ENCODE peak calls at places on chromosomes 7 and 10, in five cellular contexts. One of them, this sample, is unnamed.

GRCh38 chr10:111933937-111934336 is 249.6 kb downstream of the GPAM start:
- DNase-seq in heart right ventricle: no peak
- DNase-seq in colonic mucosa: no peak
- DNase-seq in psoas muscle: no peak
- DNase-seq in RWPE1: no peak
- DNase-seq in this sample: no peak

GRCh38 chr10:60367431-60367830 is 22.2 kb downstream of the ANK3 start:
- DNase-seq in heart right ventricle: no peak
- DNase-seq in colonic mucosa: no peak
- DNase-seq in psoas muscle: no peak
- DNase-seq in RWPE1: no peak
- DNase-seq in this sample: no peak

GRCh38 chr7:88218836-88219605 is 817 bp downstream of the SRI start:
- DNase-seq in heart right ventricle: peak
- DNase-seq in colonic mucosa: peak
- DNase-seq in psoas muscle: peak
- DNase-seq in RWPE1: peak
- DNase-seq in this sample: no peak

GRCh38 chr7:66202380-66202779 is 2.8 kb upstream of the TPST1 start:
- DNase-seq in heart right ventricle: no peak
- DNase-seq in colonic mucosa: no peak
- DNase-seq in psoas muscle: no peak
- DNase-seq in RWPE1: no peak
- DNase-seq in this sample: no peak

GRCh38 chr10:60099998-60100747 is 193.8 kb upstream of the CCDC6 start:
- DNase-seq in heart right ventricle: no peak
- DNase-seq in colonic mucosa: peak
- DNase-seq in psoas muscle: no peak
- DNase-seq in RWPE1: peak
- DNase-seq in this sample: peak

GRCh38 chr10:71753091-71753959 is 20.0 kb downstream of the VSIR start:
- DNase-seq in heart right ventricle: no peak
- DNase-seq in colonic mucosa: peak
- DNase-seq in psoas muscle: no peak
- DNase-seq in RWPE1: no peak
- DNase-seq in this sample: no peak

GRCh38 chr10:64738462-64738861 is 1217.3 kb downstream of the REEP3 start:
- DNase-seq in heart right ventricle: no peak
- DNase-seq in colonic mucosa: no peak
- DNase-seq in psoas muscle: no peak
- DNase-seq in RWPE1: no peak
- DNase-seq in this sample: no peak

GRCh38 chr10:62580396-62580795 is 206.2 kb downstream of the ZNF365 start:
- DNase-seq in heart right ventricle: no peak
- DNase-seq in colonic mucosa: no peak
- DNase-seq in psoas muscle: no peak
- DNase-seq in RWPE1: no peak
- DNase-seq in this sample: no peak

GRCh38 chr7:125644113-125644512 is 714.5 kb upstream of the POT1 start:
- DNase-seq in heart right ventricle: no peak
- DNase-seq in colonic mucosa: no peak
- DNase-seq in psoas muscle: no peak
- DNase-seq in RWPE1: no peak
- DNase-seq in this sample: no peak

GRCh38 chr7:43648725-43649406 is 66.0 kb downstream of the STK17A start:
- DNase-seq in heart right ventricle: no peak
- DNase-seq in colonic mucosa: peak
- DNase-seq in psoas muscle: no peak
- DNase-seq in RWPE1: peak
- DNase-seq in this sample: peak

GRCh38 chr7:68176974-68177373 is 1180.3 kb downstream of the TYW1 start:
- DNase-seq in heart right ventricle: no peak
- DNase-seq in colonic mucosa: peak
- DNase-seq in psoas muscle: peak
- DNase-seq in RWPE1: peak
- DNase-seq in this sample: peak

GRCh38 chr7:95527033-95527775 is 41.5 kb downstream of the ASB4 start:
- DNase-seq in heart right ventricle: no peak
- DNase-seq in colonic mucosa: peak
- DNase-seq in psoas muscle: no peak
- DNase-seq in RWPE1: peak
- DNase-seq in this sample: no peak

GRCh38 chr10:78942006-78942405 is 126.8 kb upstream of the ZMIZ1 start:
- DNase-seq in heart right ventricle: no peak
- DNase-seq in colonic mucosa: no peak
- DNase-seq in psoas muscle: no peak
- DNase-seq in RWPE1: no peak
- DNase-seq in this sample: no peak

GRCh38 chr10:49258351-49258683 is 40.7 kb upstream of the C10orf71 start:
- DNase-seq in heart right ventricle: no peak
- DNase-seq in colonic mucosa: no peak
- DNase-seq in psoas muscle: no peak
- DNase-seq in RWPE1: no peak
- DNase-seq in this sample: no peak

GRCh38 chr7:4279210-4279609 is 402.9 kb upstream of the FOXK1 start:
- DNase-seq in heart right ventricle: no peak
- DNase-seq in colonic mucosa: no peak
- DNase-seq in psoas muscle: no peak
- DNase-seq in RWPE1: no peak
- DNase-seq in this sample: no peak

DNA sequence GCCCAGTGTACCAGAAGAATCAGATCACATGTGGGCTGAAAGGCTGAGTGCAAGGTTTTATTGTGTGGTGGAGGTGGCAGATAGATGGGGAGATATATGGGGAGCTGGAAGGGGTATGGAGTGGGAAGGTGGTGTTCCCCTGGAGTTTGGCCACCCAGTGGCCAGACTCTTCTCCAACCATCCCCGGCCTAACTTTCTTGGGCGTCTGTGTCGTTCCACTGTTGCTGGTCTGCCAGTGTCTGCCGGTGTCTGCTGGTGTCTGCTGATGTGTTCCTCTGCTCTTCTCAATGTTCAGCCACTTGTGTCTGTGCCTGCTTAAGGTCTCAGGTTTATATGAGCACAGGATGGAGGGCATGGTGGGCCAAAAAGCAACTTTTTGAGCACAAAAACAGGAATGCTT is 78.4 kb upstream of the PALS2 start:
- DNase-seq in heart right ventricle: no peak
- DNase-seq in colonic mucosa: no peak
- DNase-seq in psoas muscle: no peak
- DNase-seq in RWPE1: no peak
- DNase-seq in this sample: no peak
- H3K27ac ChIP-seq in heart right ventricle: no peak
- H3K27ac ChIP-seq in colonic mucosa: no peak
- H3K27ac ChIP-seq in psoas muscle: no peak
- H3K27ac ChIP-seq in RWPE1: no peak
- H3K27ac ChIP-seq in this sample: no peak

DNA sequence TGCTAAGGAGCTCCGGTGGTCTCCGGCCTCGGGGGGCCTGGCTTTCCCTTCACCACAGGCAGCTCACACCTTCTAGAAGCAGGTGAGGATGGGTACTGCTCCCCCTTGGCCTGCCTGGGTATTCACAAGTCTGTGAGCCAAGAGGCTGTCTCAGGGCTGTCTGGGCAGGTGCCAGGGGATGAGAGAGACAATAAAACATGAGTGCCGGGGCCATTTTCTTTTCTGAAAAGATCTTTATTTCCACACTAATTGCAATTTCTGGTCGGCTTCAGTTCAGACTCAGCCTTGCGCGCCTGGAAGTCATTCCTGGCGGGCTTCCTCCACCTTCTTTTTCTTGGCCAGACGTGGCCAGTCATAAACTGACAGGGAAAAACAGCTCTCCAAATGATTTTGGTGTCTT is 171.3 kb downstream of the ARHGAP12 start:
- DNase-seq in heart right ventricle: no peak
- DNase-seq in colonic mucosa: no peak
- DNase-seq in psoas muscle: peak
- DNase-seq in RWPE1: no peak
- DNase-seq in this sample: no peak
- H3K27ac ChIP-seq in heart right ventricle: peak
- H3K27ac ChIP-seq in colonic mucosa: no peak
- H3K27ac ChIP-seq in psoas muscle: peak
- H3K27ac ChIP-seq in RWPE1: peak
- H3K27ac ChIP-seq in this sample: no peak

DNA sequence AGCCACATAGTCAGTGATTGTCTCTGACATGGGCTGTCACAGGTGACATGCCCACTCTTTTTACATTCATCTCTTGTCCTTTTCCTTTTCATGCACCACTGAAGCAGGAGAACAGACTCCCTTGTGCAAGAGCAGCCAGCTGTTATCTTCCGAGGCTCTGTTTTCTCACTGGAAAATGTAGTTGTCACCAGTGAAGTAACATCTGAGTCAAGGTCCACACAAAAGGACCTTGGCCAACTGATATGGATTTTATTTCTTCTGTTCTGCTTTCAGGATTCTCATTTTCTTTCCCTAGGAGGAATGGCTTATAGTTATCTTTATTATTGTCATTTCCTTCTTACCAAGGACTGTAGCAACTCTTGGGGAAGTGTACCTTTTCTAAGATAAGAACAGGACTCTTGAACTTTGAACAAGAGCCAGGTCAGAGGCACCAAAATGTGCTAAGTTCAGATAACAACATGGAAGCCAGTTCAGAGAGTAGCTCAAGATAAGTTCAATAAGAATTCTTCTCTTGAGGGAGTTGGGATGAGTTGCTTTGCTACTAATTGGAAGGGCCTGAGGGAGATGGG is 22.7 kb downstream of the AVPI1 start:
- DNase-seq in heart right ventricle: no peak
- DNase-seq in colonic mucosa: peak
- DNase-seq in psoas muscle: no peak
- DNase-seq in RWPE1: no peak
- DNase-seq in this sample: no peak
- H3K27ac ChIP-seq in heart right ventricle: no peak
- H3K27ac ChIP-seq in colonic mucosa: peak
- H3K27ac ChIP-seq in psoas muscle: no peak
- H3K27ac ChIP-seq in RWPE1: no peak
- H3K27ac ChIP-seq in this sample: no peak

DNA sequence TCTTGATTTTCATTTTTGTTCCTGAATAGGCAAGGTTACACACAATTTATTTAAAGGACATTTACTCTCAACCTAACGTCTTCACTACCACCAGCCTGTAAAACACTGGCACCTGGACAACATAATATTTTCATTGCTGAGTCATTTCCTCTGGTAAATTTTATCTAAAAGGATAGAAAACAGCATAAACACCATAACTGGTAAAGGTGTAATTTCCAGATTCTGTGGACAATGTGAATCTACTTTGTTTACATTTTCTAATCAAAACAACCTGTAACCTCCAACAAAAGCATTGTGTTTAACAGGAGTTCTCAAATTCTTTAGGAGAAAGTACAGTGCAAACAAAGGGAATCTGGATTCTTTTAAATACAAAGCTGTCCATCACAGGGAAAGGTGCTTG is 472.0 kb upstream of the AKR1E2 start:
- DNase-seq in heart right ventricle: no peak
- DNase-seq in colonic mucosa: no peak
- DNase-seq in psoas muscle: no peak
- DNase-seq in RWPE1: peak
- DNase-seq in this sample: peak
- H3K27ac ChIP-seq in heart right ventricle: no peak
- H3K27ac ChIP-seq in colonic mucosa: no peak
- H3K27ac ChIP-seq in psoas muscle: no peak
- H3K27ac ChIP-seq in RWPE1: no peak
- H3K27ac ChIP-seq in this sample: peak

DNA sequence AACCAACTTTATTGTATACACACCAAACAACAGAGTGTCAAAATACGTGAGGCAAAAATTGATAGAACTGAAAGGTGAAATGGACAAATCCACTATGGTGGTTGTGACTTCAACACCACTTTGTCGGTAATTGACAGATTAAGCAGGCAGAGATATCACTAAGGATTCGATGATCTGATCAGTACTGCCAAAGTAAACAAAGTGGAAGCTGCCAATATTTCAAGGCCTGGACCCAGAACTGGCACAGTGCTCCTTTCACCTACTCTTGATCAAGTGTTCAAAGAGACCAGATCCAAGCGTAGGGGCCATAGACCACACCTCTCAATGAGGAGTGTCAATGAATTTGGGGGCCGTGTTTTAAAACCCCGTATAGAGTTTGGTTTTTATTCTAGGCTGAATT is 167.0 kb downstream of the CDK14 start:
- DNase-seq in heart right ventricle: no peak
- DNase-seq in colonic mucosa: no peak
- DNase-seq in psoas muscle: no peak
- DNase-seq in RWPE1: no peak
- DNase-seq in this sample: no peak
- H3K27ac ChIP-seq in heart right ventricle: no peak
- H3K27ac ChIP-seq in colonic mucosa: no peak
- H3K27ac ChIP-seq in psoas muscle: no peak
- H3K27ac ChIP-seq in RWPE1: no peak
- H3K27ac ChIP-seq in this sample: no peak

DNA sequence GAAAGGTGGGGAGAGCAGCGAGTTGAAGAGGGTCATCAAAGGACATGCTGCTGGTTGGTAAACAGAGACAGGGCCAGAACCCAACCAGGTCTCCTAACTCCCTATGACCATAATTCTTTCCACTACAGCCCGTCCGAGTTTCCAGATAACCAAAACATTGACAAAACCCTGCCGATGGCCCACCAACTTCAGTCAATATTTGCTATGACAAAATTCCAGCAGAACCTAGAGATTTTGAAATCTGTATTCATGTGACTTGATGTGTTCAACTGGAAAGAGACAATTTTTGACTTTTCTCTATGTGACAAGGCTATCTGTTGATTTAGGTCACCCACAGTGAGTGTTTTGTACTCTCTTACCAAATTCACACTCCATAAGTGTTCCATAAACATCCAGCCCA is 86.7 kb downstream of the NHLRC2 start:
- DNase-seq in heart right ventricle: no peak
- DNase-seq in colonic mucosa: no peak
- DNase-seq in psoas muscle: no peak
- DNase-seq in RWPE1: no peak
- DNase-seq in this sample: no peak
- H3K27ac ChIP-seq in heart right ventricle: no peak
- H3K27ac ChIP-seq in colonic mucosa: no peak
- H3K27ac ChIP-seq in psoas muscle: no peak
- H3K27ac ChIP-seq in RWPE1: no peak
- H3K27ac ChIP-seq in this sample: no peak

GRCh38 chr7:74134117-74134539 is 40.0 kb upstream of the EIF4H start:
- DNase-seq in heart right ventricle: no peak
- DNase-seq in colonic mucosa: peak
- DNase-seq in psoas muscle: no peak
- DNase-seq in RWPE1: no peak
- DNase-seq in this sample: peak
- H3K27ac ChIP-seq in heart right ventricle: no peak
- H3K27ac ChIP-seq in colonic mucosa: no peak
- H3K27ac ChIP-seq in psoas muscle: no peak
- H3K27ac ChIP-seq in RWPE1: no peak
- H3K27ac ChIP-seq in this sample: no peak

DNA sequence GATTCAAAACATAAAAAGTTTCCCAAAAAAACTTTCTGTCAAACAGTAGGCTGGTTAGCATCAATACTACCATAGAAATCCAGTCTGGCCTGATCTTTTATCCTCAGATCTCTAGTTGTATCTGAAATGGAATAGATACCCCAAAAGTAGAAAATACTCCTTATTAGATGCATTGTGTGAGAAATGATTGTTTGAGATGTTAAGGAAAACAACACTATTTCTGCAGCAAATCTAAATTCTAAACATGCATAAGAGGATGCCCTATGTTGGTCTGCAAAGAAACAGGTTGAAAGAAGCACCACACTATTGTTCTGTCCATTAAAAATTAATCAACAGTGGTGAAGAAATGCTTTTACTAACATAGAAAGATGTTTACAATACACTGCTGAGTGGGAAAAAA is 121.0 kb downstream of the NPY start:
- DNase-seq in heart right ventricle: no peak
- DNase-seq in colonic mucosa: no peak
- DNase-seq in psoas muscle: no peak
- DNase-seq in RWPE1: no peak
- DNase-seq in this sample: no peak
- H3K27ac ChIP-seq in heart right ventricle: no peak
- H3K27ac ChIP-seq in colonic mucosa: no peak
- H3K27ac ChIP-seq in psoas muscle: no peak
- H3K27ac ChIP-seq in RWPE1: no peak
- H3K27ac ChIP-seq in this sample: no peak

GRCh38 chr10:12679636-12680035 is 321.9 kb downstream of the CCDC3 start:
- DNase-seq in heart right ventricle: no peak
- DNase-seq in colonic mucosa: no peak
- DNase-seq in psoas muscle: no peak
- DNase-seq in RWPE1: no peak
- DNase-seq in this sample: no peak
- H3K27ac ChIP-seq in heart right ventricle: no peak
- H3K27ac ChIP-seq in colonic mucosa: no peak
- H3K27ac ChIP-seq in psoas muscle: no peak
- H3K27ac ChIP-seq in RWPE1: no peak
- H3K27ac ChIP-seq in this sample: no peak